ENCODE peak calls at places on chromosome 12, in ten cellular contexts. T is head of caudate nucleus; M is lower lobe of right lung; F is A172; Y is kidney glomerular epithelial cell; Z is GM23338; B is mammary epithelial cell; A is NCI-H345; J is stimulated activated CD4-positive, alpha-beta T cell treated with anti-CD3 and anti-CD28 coated beads, TNF-alpha, amount 100 ng/mL, for 48 hours; C is Jurkat, Clone E6-1. H is an unnamed sample.

GRCh38 chr12:98725481-98726247 is 80.6 kb downstream of the APAF1 start:
- DNase-seq in A (peak; percentile 43), M (no peak), Y (peak; percentile 65), B (peak; percentile 41), C (peak; percentile 26), T (peak; percentile 87), F (peak; percentile 48), J (no peak), Z (peak; percentile 75), H (peak; percentile 71)

GRCh38 chr12:3416670-3417069 is 74.3 kb upstream of the PRMT8 start:
- DNase-seq in F (no peak), M (no peak), J (no peak), A (no peak), Z (no peak), Y (no peak), C (no peak), T (no peak), B (no peak), H (no peak)

GRCh38 chr12:64452559-64453329 is 824 bp downstream of the TBK1 start:
- DNase-seq in Y (peak; percentile 60), C (no peak), Z (peak; percentile 21), M (no peak), J (no peak), B (peak; percentile 95), A (peak; percentile 18), F (peak; percentile 62), T (no peak), H (peak; percentile 27)

GRCh38 chr12:29943683-29944082 is 159.9 kb upstream of the TMTC1 start:
- DNase-seq in Y (no peak), M (no peak), Z (no peak), J (no peak), T (no peak), F (no peak), C (no peak), B (no peak), A (no peak), H (no peak)

GRCh38 chr12:132314516-132315233 is 14.7 kb downstream of the GALNT9 start:
- DNase-seq in F (no peak), A (no peak), Y (no peak), C (peak; percentile 16), M (peak; percentile 26), J (no peak), Z (no peak), B (no peak), T (no peak), H (no peak)

GRCh38 chr12:66813137-66813867 is 134.4 kb upstream of the GRIP1 start:
- DNase-seq in Y (peak; percentile 26), J (no peak), Z (no peak), F (no peak), T (no peak), M (no peak), B (peak; percentile 69), C (peak; percentile 3), A (peak; percentile 70), H (peak; percentile 44)

GRCh38 chr12:108641446-108642268 is 8.0 kb upstream of the SELPLG start:
- DNase-seq in Z (no peak), Y (no peak), F (no peak), C (no peak), M (no peak), A (peak; percentile 41), B (no peak), J (no peak), T (peak; percentile 43), H (no peak)

GRCh38 chr12:107145397-107145796 is 52.0 kb upstream of the CRY1 start:
- DNase-seq in A (no peak), F (peak; percentile 81), B (peak; percentile 38), T (no peak), J (no peak), Z (no peak), M (no peak), C (no peak), Y (peak; percentile 61), H (no peak)

GRCh38 chr12:45517360-45517759 is 212.1 kb upstream of the ARID2 start:
- DNase-seq in F (no peak), Y (no peak), J (no peak), T (no peak), Z (no peak), C (no peak), B (no peak), M (no peak), A (no peak), H (no peak)

GRCh38 chr12:28024231-28024995 is 51.9 kb upstream of the PTHLH start:
- DNase-seq in F (peak; percentile 58), J (no peak), A (no peak), T (no peak), B (peak; percentile 92), Z (no peak), Y (peak; percentile 86), M (no peak), C (no peak), H (no peak)

GRCh38 chr12:96989916-96990315 is 82.9 kb downstream of the NEDD1 start:
- DNase-seq in J (no peak), C (peak; percentile 22), Y (peak; percentile 14), Z (peak; percentile 84), M (no peak), B (peak; percentile 35), T (no peak), F (peak; percentile 15), A (peak; percentile 85), H (peak; percentile 81)

GRCh38 chr12:40745386-40745785 is 53.1 kb downstream of the CNTN1 start:
- DNase-seq in T (no peak), J (no peak), Z (peak; percentile 67), A (no peak), Y (no peak), F (peak; percentile 4), B (no peak), C (no peak), M (no peak), H (peak; percentile 84)

GRCh38 chr12:104596128-104596799 is 139.5 kb downstream of the CHST11 start:
- DNase-seq in F (peak; percentile 63), J (no peak), Y (no peak), A (no peak), C (no peak), B (no peak), Z (no peak), T (peak; percentile 44), M (no peak), H (no peak)

GRCh38 chr12:43835656-43836454 is at the start of gene TMEM117:
- DNase-seq in C (no peak), F (peak; percentile 37), A (no peak), T (peak; percentile 80), Y (peak; percentile 49), J (peak; percentile 42), B (peak; percentile 59), Z (peak; percentile 81), M (peak; percentile 84), H (peak; percentile 74)

GRCh38 chr12:6626654-6627283 is 9.0 kb downstream of the LPAR5 start:
- DNase-seq in M (no peak), A (no peak), T (no peak), Y (peak; percentile 6), B (no peak), F (no peak), C (peak; percentile 92), J (no peak), Z (no peak), H (no peak)

GRCh38 chr12:116009805-116010204 is 267.7 kb downstream of the MED13L start:
- DNase-seq in M (no peak), J (no peak), T (no peak), B (no peak), A (no peak), C (no peak), Y (no peak), F (no peak), Z (peak; percentile 56), H (peak; percentile 29)

GRCh38 chr12:102294568-102294967 is 96.9 kb upstream of the PMCH start:
- DNase-seq in Z (no peak), M (no peak), B (no peak), Y (no peak), A (no peak), J (no peak), F (no peak), T (no peak), C (no peak), H (no peak)

GRCh38 chr12:90261283-90261682 is 552.6 kb upstream of the ATP2B1 start:
- DNase-seq in C (no peak), B (no peak), Z (no peak), Y (no peak), M (no peak), J (no peak), F (no peak), A (no peak), T (no peak), H (no peak)

GRCh38 chr12:101021911-101022388 is 188.1 kb downstream of the SLC5A8 start:
- DNase-seq in B (peak; percentile 79), T (no peak), M (no peak), F (peak; percentile 86), C (no peak), J (no peak), Y (peak; percentile 94), A (no peak), Z (no peak), H (peak; percentile 56)

GRCh38 chr12:110641512-110641911 is 27.6 kb downstream of the TCTN1 start:
- DNase-seq in Y (no peak), F (no peak), T (peak; percentile 56), Z (peak; percentile 15), C (no peak), J (no peak), B (no peak), M (no peak), A (no peak), H (no peak)